ENCODE peak calls at places on chromosome 4, in five cellular contexts. One of them, this sample, is unnamed.

GRCh38 chr4:80017125-80017854 is 55.7 kb downstream of the ANTXR2 start:
- DNase-seq in mammary epithelial cell: peak
- DNase-seq in astrocyte of the cerebellum: peak
- DNase-seq in IMR-90: peak
- DNase-seq in NB4: peak
- DNase-seq in this sample: no peak

GRCh38 chr4:141646969-141647368 is 10.6 kb downstream of the IL15 start:
- DNase-seq in mammary epithelial cell: peak
- DNase-seq in astrocyte of the cerebellum: no peak
- DNase-seq in IMR-90: peak
- DNase-seq in NB4: no peak
- DNase-seq in this sample: no peak

GRCh38 chr4:79445371-79445781 is 37.3 kb upstream of the GK2 start:
- DNase-seq in mammary epithelial cell: no peak
- DNase-seq in astrocyte of the cerebellum: no peak
- DNase-seq in IMR-90: no peak
- DNase-seq in NB4: no peak
- DNase-seq in this sample: peak

GRCh38 chr4:150176559-150176958 is 98.3 kb downstream of the DCLK2 start:
- DNase-seq in mammary epithelial cell: peak
- DNase-seq in astrocyte of the cerebellum: peak
- DNase-seq in IMR-90: peak
- DNase-seq in NB4: no peak
- DNase-seq in this sample: no peak

GRCh38 chr4:4855293-4856070 is 4.0 kb upstream of the MSX1 start:
- DNase-seq in mammary epithelial cell: no peak
- DNase-seq in astrocyte of the cerebellum: no peak
- DNase-seq in IMR-90: no peak
- DNase-seq in NB4: no peak
- DNase-seq in this sample: no peak

GRCh38 chr4:92344216-92344615 is 40.5 kb downstream of the GRID2 start:
- DNase-seq in mammary epithelial cell: no peak
- DNase-seq in astrocyte of the cerebellum: no peak
- DNase-seq in IMR-90: no peak
- DNase-seq in NB4: no peak
- DNase-seq in this sample: no peak

GRCh38 chr4:100257567-100257966 is 67.3 kb upstream of the DDIT4L start:
- DNase-seq in mammary epithelial cell: peak
- DNase-seq in astrocyte of the cerebellum: no peak
- DNase-seq in IMR-90: peak
- DNase-seq in NB4: peak
- DNase-seq in this sample: no peak

GRCh38 chr4:151921811-151922210 is 161.0 kb upstream of the GATB start:
- DNase-seq in mammary epithelial cell: peak
- DNase-seq in astrocyte of the cerebellum: no peak
- DNase-seq in IMR-90: peak
- DNase-seq in NB4: no peak
- DNase-seq in this sample: no peak

GRCh38 chr4:3299122-3299521 is 6.3 kb downstream of the RGS12 start:
- DNase-seq in mammary epithelial cell: no peak
- DNase-seq in astrocyte of the cerebellum: no peak
- DNase-seq in IMR-90: no peak
- DNase-seq in NB4: no peak
- DNase-seq in this sample: no peak

GRCh38 chr4:54659213-54660144 is 1.7 kb downstream of the KIT start:
- DNase-seq in mammary epithelial cell: no peak
- DNase-seq in astrocyte of the cerebellum: no peak
- DNase-seq in IMR-90: peak
- DNase-seq in NB4: peak
- DNase-seq in this sample: peak

GRCh38 chr4:10281996-10282395 is 165.4 kb upstream of the WDR1 start:
- DNase-seq in mammary epithelial cell: peak
- DNase-seq in astrocyte of the cerebellum: no peak
- DNase-seq in IMR-90: no peak
- DNase-seq in NB4: no peak
- DNase-seq in this sample: no peak

GRCh38 chr4:127856485-127857447 is 23.9 kb upstream of the PLK4 start:
- DNase-seq in mammary epithelial cell: peak
- DNase-seq in astrocyte of the cerebellum: peak
- DNase-seq in IMR-90: peak
- DNase-seq in NB4: no peak
- DNase-seq in this sample: no peak

GRCh38 chr4:31918891-31919290 is 1198.7 kb downstream of the PCDH7 start:
- DNase-seq in mammary epithelial cell: peak
- DNase-seq in astrocyte of the cerebellum: no peak
- DNase-seq in IMR-90: no peak
- DNase-seq in NB4: peak
- DNase-seq in this sample: no peak

GRCh38 chr4:62533573-62533972 is 1333.4 kb downstream of the ADGRL3 start:
- DNase-seq in mammary epithelial cell: no peak
- DNase-seq in astrocyte of the cerebellum: no peak
- DNase-seq in IMR-90: no peak
- DNase-seq in NB4: no peak
- DNase-seq in this sample: no peak

GRCh38 chr4:118033148-118034060 is 882 bp upstream of the NDST3 start:
- DNase-seq in mammary epithelial cell: peak
- DNase-seq in astrocyte of the cerebellum: peak
- DNase-seq in IMR-90: peak
- DNase-seq in NB4: peak
- DNase-seq in this sample: peak

GRCh38 chr4:72432282-72432681 is 136.7 kb downstream of the ADAMTS3 start:
- DNase-seq in mammary epithelial cell: no peak
- DNase-seq in astrocyte of the cerebellum: no peak
- DNase-seq in IMR-90: no peak
- DNase-seq in NB4: no peak
- DNase-seq in this sample: no peak

GRCh38 chr4:76515975-76516853 is 81.2 kb downstream of the SHROOM3 start:
- DNase-seq in mammary epithelial cell: no peak
- DNase-seq in astrocyte of the cerebellum: no peak
- DNase-seq in IMR-90: no peak
- DNase-seq in NB4: peak
- DNase-seq in this sample: no peak

GRCh38 chr4:20839957-20840356 is 139.7 kb downstream of the PACRGL start:
- DNase-seq in mammary epithelial cell: peak
- DNase-seq in astrocyte of the cerebellum: peak
- DNase-seq in IMR-90: peak
- DNase-seq in NB4: no peak
- DNase-seq in this sample: no peak

GRCh38 chr4:130306566-130306965 is 1210.6 kb downstream of the C4orf33 start:
- DNase-seq in mammary epithelial cell: no peak
- DNase-seq in astrocyte of the cerebellum: no peak
- DNase-seq in IMR-90: no peak
- DNase-seq in NB4: peak
- DNase-seq in this sample: no peak

GRCh38 chr4:113979157-113979972 is at the start of gene ARSJ:
- DNase-seq in mammary epithelial cell: peak
- DNase-seq in astrocyte of the cerebellum: peak
- DNase-seq in IMR-90: peak
- DNase-seq in NB4: no peak
- DNase-seq in this sample: peak

GRCh38 chr4:89258506-89258905 is 49.1 kb downstream of the GPRIN3 start:
- DNase-seq in mammary epithelial cell: no peak
- DNase-seq in astrocyte of the cerebellum: no peak
- DNase-seq in IMR-90: no peak
- DNase-seq in NB4: no peak
- DNase-seq in this sample: no peak

GRCh38 chr4:129164243-129164642 is 68.3 kb downstream of the C4orf33 start:
- DNase-seq in mammary epithelial cell: no peak
- DNase-seq in astrocyte of the cerebellum: no peak
- DNase-seq in IMR-90: no peak
- DNase-seq in NB4: no peak
- DNase-seq in this sample: no peak

GRCh38 chr4:76689079-76689817 is 208.7 kb downstream of the SOWAHB start:
- DNase-seq in mammary epithelial cell: peak
- DNase-seq in astrocyte of the cerebellum: no peak
- DNase-seq in IMR-90: peak
- DNase-seq in NB4: no peak
- DNase-seq in this sample: peak

DNA sequence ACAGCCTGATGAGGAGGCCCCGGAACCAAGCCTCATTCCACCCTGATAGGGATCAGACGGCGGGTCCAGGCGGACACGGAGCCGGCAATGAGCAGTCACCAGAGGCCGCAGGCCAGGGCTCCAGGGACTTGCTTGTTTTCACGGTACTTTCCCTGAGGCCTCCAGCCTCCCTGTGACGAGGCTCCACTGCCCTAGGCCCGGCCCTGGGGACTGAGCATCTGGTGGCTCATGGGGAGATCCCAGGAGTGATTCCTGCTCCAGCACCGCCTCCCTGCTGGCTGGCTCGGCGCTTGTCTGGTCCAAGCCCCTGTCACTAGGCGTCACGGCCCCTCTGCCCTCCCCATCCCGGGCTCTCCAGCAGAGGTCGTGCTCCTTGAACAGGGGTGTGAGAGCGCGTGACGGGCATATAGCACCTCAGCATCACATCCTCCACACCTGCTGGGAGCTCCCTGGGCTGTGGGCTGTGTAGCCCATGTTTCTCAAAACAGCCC is 14.1 kb downstream of the HTRA3 start:
- DNase-seq in mammary epithelial cell: no peak
- DNase-seq in astrocyte of the cerebellum: no peak
- DNase-seq in IMR-90: no peak
- DNase-seq in NB4: no peak
- DNase-seq in this sample: no peak
- TF ChIP-seq CTCF in mammary epithelial cell: no peak
- TF ChIP-seq CTCF in astrocyte of the cerebellum: no peak
- TF ChIP-seq CTCF in IMR-90: no peak
- TF ChIP-seq CTCF in NB4: no peak
- TF ChIP-seq CTCF in this sample: no peak

GRCh38 chr4:82594466-82594865 is 32.7 kb upstream of the TMEM150C start:
- DNase-seq in mammary epithelial cell: no peak
- DNase-seq in astrocyte of the cerebellum: no peak
- DNase-seq in IMR-90: no peak
- DNase-seq in NB4: no peak
- DNase-seq in this sample: no peak

GRCh38 chr4:82604522-82604921 is 42.7 kb upstream of the TMEM150C start:
- DNase-seq in mammary epithelial cell: no peak
- DNase-seq in astrocyte of the cerebellum: no peak
- DNase-seq in IMR-90: no peak
- DNase-seq in NB4: no peak
- DNase-seq in this sample: no peak

GRCh38 chr4:82601242-82602015 is 39.6 kb upstream of the TMEM150C start:
- DNase-seq in mammary epithelial cell: no peak
- DNase-seq in astrocyte of the cerebellum: no peak
- DNase-seq in IMR-90: no peak
- DNase-seq in NB4: peak
- DNase-seq in this sample: no peak

GRCh38 chr4:82593416-82593815 is 31.6 kb upstream of the TMEM150C start:
- DNase-seq in mammary epithelial cell: no peak
- DNase-seq in astrocyte of the cerebellum: no peak
- DNase-seq in IMR-90: no peak
- DNase-seq in NB4: no peak
- DNase-seq in this sample: no peak

GRCh38 chr4:82599336-82599735 is 37.5 kb upstream of the TMEM150C start:
- DNase-seq in mammary epithelial cell: no peak
- DNase-seq in astrocyte of the cerebellum: no peak
- DNase-seq in IMR-90: no peak
- DNase-seq in NB4: peak
- DNase-seq in this sample: no peak
- TF ChIP-seq CTCF in mammary epithelial cell: no peak
- TF ChIP-seq CTCF in astrocyte of the cerebellum: no peak
- TF ChIP-seq CTCF in IMR-90: no peak
- TF ChIP-seq CTCF in NB4: no peak
- TF ChIP-seq CTCF in this sample: no peak

DNA sequence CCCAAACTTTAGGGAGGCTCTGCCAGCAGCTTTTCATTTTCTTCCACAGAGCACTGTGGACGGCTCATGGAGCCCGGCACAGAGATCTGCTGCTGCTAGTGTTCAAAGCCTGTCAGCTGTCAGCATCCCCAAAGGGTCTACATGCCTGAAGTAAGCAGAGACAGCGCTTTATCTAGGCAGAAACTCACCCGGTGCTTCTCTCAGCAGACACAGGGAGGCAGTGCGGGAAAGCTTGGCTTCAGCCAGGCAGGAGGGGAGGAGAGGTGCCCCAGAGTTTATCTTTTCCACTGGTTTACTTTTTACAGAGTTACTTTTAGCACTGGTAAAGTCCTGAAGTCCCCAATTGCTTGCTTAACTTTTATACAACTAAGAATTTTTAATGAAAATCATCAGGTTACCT is 339.3 kb downstream of the NKX6-1 start:
- DNase-seq in mammary epithelial cell: no peak
- DNase-seq in astrocyte of the cerebellum: no peak
- DNase-seq in IMR-90: no peak
- DNase-seq in NB4: peak
- DNase-seq in this sample: peak
- TF ChIP-seq CTCF in mammary epithelial cell: peak
- TF ChIP-seq CTCF in astrocyte of the cerebellum: peak
- TF ChIP-seq CTCF in IMR-90: no peak
- TF ChIP-seq CTCF in NB4: no peak
- TF ChIP-seq CTCF in this sample: peak

GRCh38 chr4:16508968-16509367 is 282.7 kb upstream of the TAPT1 start:
- DNase-seq in mammary epithelial cell: no peak
- DNase-seq in astrocyte of the cerebellum: no peak
- DNase-seq in IMR-90: no peak
- DNase-seq in NB4: peak
- DNase-seq in this sample: no peak
- TF ChIP-seq CTCF in mammary epithelial cell: peak
- TF ChIP-seq CTCF in astrocyte of the cerebellum: peak
- TF ChIP-seq CTCF in IMR-90: peak
- TF ChIP-seq CTCF in NB4: peak
- TF ChIP-seq CTCF in this sample: peak